ENCODE peak calls at places on chromosomes 11 and 22, in seven cellular contexts. B is fibroblast of mammary gland, G is retinal pigment epithelial cell, L is cardiac fibroblast, W is AG04449, F is AG09309, E is lower lobe of right lung. T is an unnamed sample.

GRCh38 chr11:45082744-45083543 is 63.5 kb upstream of the PRDM11 start:
- DNase-seq in B (no peak), G (no peak), L (no peak), W (no peak), F (no peak), E (no peak), T (no peak)

GRCh38 chr22:31879585-31879984 is 64.8 kb upstream of the YWHAH start:
- DNase-seq in B (no peak), G (no peak), L (no peak), W (no peak), F (no peak), E (no peak), T (no peak)

GRCh38 chr11:76798202-76798581 is 15.0 kb downstream of the TSKU start:
- DNase-seq in B (no peak), G (no peak), L (no peak), W (no peak), F (no peak), E (no peak), T (no peak)

GRCh38 chr22:31451709-31452571 is 37.7 kb downstream of the EIF4ENIF1 start:
- DNase-seq in B (peak; percentile 67), G (no peak), L (peak; percentile 80), W (peak; percentile 21), F (peak; percentile 23), E (no peak), T (peak; percentile 60)

GRCh38 chr11:6637871-6638270 is 17.7 kb downstream of the DCHS1 start:
- DNase-seq in B (peak; percentile 88), G (no peak), L (peak; percentile 34), W (no peak), F (peak; percentile 83), E (no peak), T (no peak)

GRCh38 chr11:105181100-105181499 is 41.5 kb upstream of the CARD18 start:
- DNase-seq in B (peak; percentile 72), G (peak; percentile 28), L (peak; percentile 94), W (no peak), F (no peak), E (no peak), T (peak; percentile 89)

GRCh38 chr11:30741039-30741550 is 154.9 kb upstream of the MPPED2 start:
- DNase-seq in B (peak; percentile 53), G (peak; percentile 84), L (no peak), W (peak; percentile 31), F (no peak), E (no peak), T (peak; percentile 2)

GRCh38 chr11:65041206-65042035 is at the start of gene SAC3D1:
- DNase-seq in B (peak; percentile 31), G (peak; percentile 11), L (no peak), W (no peak), F (no peak), E (peak; percentile 79), T (peak; percentile 77)

GRCh38 chr22:17118342-17118741 is 2.8 kb downstream of the TMEM121B start:
- DNase-seq in B (no peak), G (no peak), L (no peak), W (no peak), F (no peak), E (no peak), T (no peak)

GRCh38 chr11:88042238-88043032 is 132.8 kb downstream of the RAB38 start:
- DNase-seq in B (no peak), G (peak; percentile 31), L (no peak), W (no peak), F (no peak), E (no peak), T (peak; percentile 10)

GRCh38 chr11:1036303-1036923 is at the start of gene MUC6:
- DNase-seq in B (no peak), G (no peak), L (no peak), W (no peak), F (no peak), E (no peak), T (no peak)

GRCh38 chr22:19549428-19549827 is 25.2 kb upstream of the CLDN5 start:
- DNase-seq in B (no peak), G (no peak), L (no peak), W (no peak), F (no peak), E (no peak), T (no peak)

DNA sequence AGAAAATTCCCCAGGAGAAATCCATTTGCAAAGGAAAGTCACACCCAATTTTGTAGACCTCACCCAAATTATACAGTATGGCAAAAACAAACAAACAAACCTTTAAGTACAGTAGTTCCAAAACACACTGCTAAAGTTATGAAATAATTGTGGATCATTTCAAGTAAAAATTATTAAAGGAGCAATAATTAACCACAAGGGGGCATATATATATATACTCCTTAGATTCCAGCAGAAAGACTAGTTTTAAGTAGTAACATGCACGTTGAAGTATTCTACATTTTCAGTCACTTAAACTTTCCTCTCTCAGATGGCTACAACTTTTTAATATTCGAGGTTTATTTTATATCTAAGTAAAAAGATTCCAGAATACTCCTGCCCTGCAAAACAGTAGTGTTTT is 26.8 kb downstream of the RNF141 start:
- DNase-seq in B (peak; percentile 35), G (no peak), L (peak; percentile 54), W (no peak), F (no peak), E (no peak), T (peak; percentile 30)
- TF ChIP-seq CTCF in B (peak; percentile 27), G (no peak), L (peak; percentile 12), W (no peak), F (peak; percentile 19), E (peak; percentile 36), T (peak; percentile 14)

DNA sequence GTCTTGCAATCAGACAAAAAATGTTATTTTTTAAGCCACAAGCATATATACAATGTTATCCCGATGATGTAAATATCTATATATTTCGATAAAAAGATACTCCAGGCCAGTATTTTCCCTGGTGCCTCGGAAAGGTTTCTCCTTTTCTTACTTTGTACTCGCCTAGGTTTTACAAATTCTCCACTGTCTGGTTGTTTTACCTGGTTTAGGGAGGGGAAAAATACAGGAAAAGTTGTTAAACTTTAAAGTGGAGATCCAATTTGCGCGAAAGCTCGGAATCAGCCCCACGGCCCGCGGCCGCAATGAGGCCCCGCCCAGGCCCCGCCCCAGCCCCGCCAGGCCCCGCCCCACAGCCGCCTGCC is 58.4 kb upstream of the WNT7B start:
- DNase-seq in B (no peak), G (no peak), L (no peak), W (no peak), F (no peak), E (no peak), T (no peak)
- H3K4me3 ChIP-seq in B (peak overlapping the region; percentile 46), G (peak overlapping the region; percentile 81), L (peak overlapping the region; percentile 35), W (peak overlapping the region; percentile 62), F (peak overlapping the region; percentile 36), E (peak overlapping the region; percentile 68), T (peak overlapping the region; percentile 64)

GRCh38 chr11:103035216-103035615 is 56.7 kb downstream of the DCUN1D5 start:
- DNase-seq in B (no peak), G (no peak), L (no peak), W (no peak), F (no peak), E (no peak), T (no peak)

GRCh38 chr11:103031834-103032233 is 60.1 kb downstream of the DCUN1D5 start:
- DNase-seq in B (peak; percentile 36), G (no peak), L (peak; percentile 62), W (peak; percentile 55), F (peak; percentile 67), E (no peak), T (no peak)

GRCh38 chr11:103035656-103036434 is 56.1 kb downstream of the DCUN1D5 start:
- DNase-seq in B (peak; percentile 86), G (peak; percentile 16), L (peak; percentile 92), W (peak; percentile 67), F (peak; percentile 81), E (no peak), T (peak; percentile 77)
- TF ChIP-seq CTCF in B (peak; percentile 68), G (peak; percentile 67), L (peak; percentile 57), W (peak; percentile 49), F (peak; percentile 56), E (peak; percentile 57), T (peak; percentile 57)

GRCh38 chr11:117417856-117418255 is 90.2 kb downstream of the CEP164 start:
- DNase-seq in B (no peak), G (no peak), L (no peak), W (no peak), F (no peak), E (no peak), T (no peak)
- H3K4me3 ChIP-seq in B (no peak overlapping the region), G (no peak overlapping the region), L (no peak overlapping the region), W (no peak overlapping the region), F (no peak overlapping the region), E (no peak overlapping the region), T (no peak overlapping the region)

GRCh38 chr11:113247231-113247630 is 67.2 kb upstream of the TTC12 start:
- DNase-seq in B (no peak), G (no peak), L (no peak), W (no peak), F (no peak), E (no peak), T (no peak)

GRCh38 chr11:113249786-113250185 is 64.6 kb upstream of the TTC12 start:
- DNase-seq in B (no peak), G (no peak), L (no peak), W (no peak), F (no peak), E (no peak), T (no peak)

GRCh38 chr11:113248702-113249490 is 65.5 kb upstream of the TTC12 start:
- DNase-seq in B (no peak), G (no peak), L (no peak), W (no peak), F (no peak), E (no peak), T (no peak)

GRCh38 chr11:113251281-113251680 is 63.1 kb upstream of the TTC12 start:
- DNase-seq in B (no peak), G (no peak), L (no peak), W (no peak), F (no peak), E (no peak), T (no peak)

GRCh38 chr11:113249491-113249763 is 65.0 kb upstream of the TTC12 start:
- DNase-seq in B (peak; percentile 5), G (no peak), L (no peak), W (no peak), F (no peak), E (no peak), T (no peak)
- TF ChIP-seq CTCF in B (peak; percentile 23), G (peak; percentile 35), L (peak; percentile 24), W (peak; percentile 16), F (peak; percentile 22), E (no peak), T (no peak)

GRCh38 chr22:20740222-20740951 is 33.5 kb upstream of the SERPIND1 start:
- DNase-seq in B (peak; percentile 7), G (no peak), L (peak; percentile 56), W (no peak), F (no peak), E (no peak), T (no peak)
- H3K4me3 ChIP-seq in B (no peak overlapping the region), G (no peak overlapping the region), L (no peak overlapping the region), W (no peak overlapping the region), F (no peak overlapping the region), E (no peak overlapping the region), T (no peak overlapping the region)

GRCh38 chr11:131910491-131911387 is 540.3 kb downstream of the NTM start:
- DNase-seq in B (peak; percentile 38), G (no peak), L (peak; percentile 69), W (no peak), F (no peak), E (no peak), T (peak; percentile 55)
- TF ChIP-seq CTCF in B (no peak), G (no peak), L (no peak), W (no peak), F (no peak), E (no peak), T (no peak)

GRCh38 chr11:115963170-115963569 is 459.0 kb upstream of the CADM1 start:
- DNase-seq in B (no peak), G (no peak), L (peak; percentile 31), W (no peak), F (no peak), E (no peak), T (no peak)
- H3K4me3 ChIP-seq in B (no peak overlapping the region), G (no peak overlapping the region), L (no peak overlapping the region), W (no peak overlapping the region), F (no peak overlapping the region), E (no peak overlapping the region), T (no peak overlapping the region)